ENCODE peak calls at places on chromosomes 1 and 21, in four cellular contexts. U, S, D and F are unnamed samples.

GRCh38 chr1:4939266-4939665 is 284.9 kb downstream of the AJAP1 start:
- DNase-seq in U (no peak), S (no peak), D (no peak), F (no peak)

GRCh38 chr1:109083923-109084322 is 6.6 kb upstream of the TMEM167B start:
- DNase-seq in D (peak), U (no peak), S (peak), F (no peak)

GRCh38 chr1:11364170-11364569 is 91.2 kb downstream of the UBIAD1 start:
- DNase-seq in D (peak), S (peak), U (no peak), F (no peak)

GRCh38 chr1:181318022-181318857 is 165.1 kb upstream of the CACNA1E start:
- DNase-seq in D (peak), S (no peak), U (no peak), F (no peak)

GRCh38 chr1:164515932-164516331 is 43.1 kb upstream of the PBX1 start:
- DNase-seq in U (no peak), S (no peak), D (no peak), F (no peak)

GRCh38 chr1:223358826-223359225 is 5.2 kb downstream of the SUSD4 start:
- DNase-seq in S (no peak), D (no peak), U (no peak), F (no peak)

GRCh38 chr21:28927122-28927521 is 65.6 kb downstream of the LTN1 start:
- DNase-seq in U (no peak), S (peak), D (no peak), F (no peak)

GRCh38 chr1:94406446-94406845 is 11.7 kb upstream of the ABCD3 start:
- DNase-seq in D (no peak), U (no peak), S (no peak), F (no peak)

GRCh38 chr1:171061425-171062143 is 29.1 kb upstream of the FMO3 start:
- DNase-seq in D (no peak), U (no peak), S (no peak), F (no peak)

GRCh38 chr1:92168657-92169056 is 49.1 kb upstream of the C1orf146 start:
- DNase-seq in D (no peak), U (no peak), S (no peak), F (no peak)

GRCh38 chr1:71170925-71171324 is 90.1 kb upstream of the ZRANB2 start:
- DNase-seq in U (no peak), S (no peak), D (no peak), F (no peak)

GRCh38 chr1:159800177-159800935 is 1.8 kb upstream of the FCRL6 start:
- DNase-seq in S (no peak), U (peak), D (peak), F (no peak)

GRCh38 chr1:162676087-162676486 is 43.8 kb downstream of the DDR2 start:
- DNase-seq in U (no peak), S (no peak), D (no peak), F (no peak)

GRCh38 chr1:39081266-39082139 is 55.4 kb downstream of the NDUFS5 start:
- DNase-seq in U (no peak), D (peak), S (peak), F (peak)

GRCh38 chr1:112396668-112397025 is 633 bp downstream of the CTTNBP2NL start:
- DNase-seq in S (no peak), D (no peak), U (no peak), F (no peak)

GRCh38 chr21:44425307-44425894 is 29.9 kb upstream of the LRRC3 start:
- DNase-seq in D (no peak), S (no peak), U (no peak), F (no peak)

GRCh38 chr1:244065960-244066388 is 14.9 kb downstream of the ZBTB18 start:
- DNase-seq in U (no peak), S (no peak), D (no peak), F (no peak)

GRCh38 chr1:28865997-28866650 is 48.2 kb upstream of the EPB41 start:
- DNase-seq in S (no peak), D (no peak), U (no peak), F (no peak)

GRCh38 chr1:48005254-48006162 is 8.3 kb upstream of the TRABD2B start:
- DNase-seq in S (no peak), U (no peak), D (no peak), F (no peak)

GRCh38 chr1:97567000-97567749 is 353.7 kb downstream of the DPYD start:
- DNase-seq in S (no peak), U (no peak), D (no peak), F (no peak)

GRCh38 chr1:79044974-79045650 is 38.6 kb upstream of the ADGRL4 start:
- DNase-seq in U (no peak), D (no peak), S (no peak), F (no peak)

GRCh38 chr1:197917813-197918646 is 858 bp downstream of the LHX9 start:
- DNase-seq in S (no peak), U (no peak), D (no peak), F (no peak)

GRCh38 chr1:27597511-27598216 is 6.3 kb downstream of the AHDC1 start:
- DNase-seq in S (no peak), D (no peak), U (no peak), F (no peak)

GRCh38 chr1:164709108-164709507 is 150.1 kb downstream of the PBX1 start:
- DNase-seq in S (no peak), D (peak), U (no peak), F (no peak)

GRCh38 chr1:219503549-219503948 is 109.4 kb downstream of the ZC3H11B start:
- DNase-seq in S (no peak), D (no peak), U (no peak), F (no peak)

GRCh38 chr1:156957634-156958033 is 37.2 kb downstream of the LRRC71 start:
- DNase-seq in D (no peak), S (peak), U (no peak), F (no peak)

GRCh38 chr1:170122366-170122765 is 23.4 kb upstream of the NTMT2 start:
- DNase-seq in S (no peak), D (no peak), U (no peak), F (no peak)

GRCh38 chr1:10074059-10074854 is 41.5 kb downstream of the UBE4B start:
- DNase-seq in S (peak), U (peak), D (peak), F (peak)

GRCh38 chr1:230825804-230826160 is 42.5 kb downstream of the C1orf198 start:
- DNase-seq in U (no peak), D (no peak), S (no peak), F (no peak)

GRCh38 chr1:161858271-161858670 is 92.2 kb downstream of the ATF6 start:
- DNase-seq in D (no peak), U (no peak), S (no peak), F (no peak)

GRCh38 chr1:28510350-28511223 is 4.7 kb downstream of the RCC1 start:
- DNase-seq in D (peak), U (no peak), S (peak), F (no peak)

GRCh38 chr1:24727490-24728214 is 17.6 kb upstream of the CLIC4 start:
- DNase-seq in S (no peak), D (peak), U (peak), F (peak)
- TF ChIP-seq SPI1 in S (no peak), D (no peak), U (no peak), F (no peak)

GRCh38 chr21:17612023-17612564 is 607 bp downstream of the BTG3 start:
- DNase-seq in S (no peak), D (no peak), U (no peak), F (no peak)

GRCh38 chr21:17611414-17612022 is 1.2 kb downstream of the BTG3 start:
- DNase-seq in U (peak), S (peak), D (peak), F (peak)

GRCh38 chr21:17610862-17611261 is 1.8 kb downstream of the BTG3 start:
- DNase-seq in D (no peak), S (peak), U (no peak), F (no peak)

GRCh38 chr21:17609681-17610080 is 3.0 kb downstream of the BTG3 start:
- DNase-seq in U (no peak), S (no peak), D (no peak), F (no peak)

DNA sequence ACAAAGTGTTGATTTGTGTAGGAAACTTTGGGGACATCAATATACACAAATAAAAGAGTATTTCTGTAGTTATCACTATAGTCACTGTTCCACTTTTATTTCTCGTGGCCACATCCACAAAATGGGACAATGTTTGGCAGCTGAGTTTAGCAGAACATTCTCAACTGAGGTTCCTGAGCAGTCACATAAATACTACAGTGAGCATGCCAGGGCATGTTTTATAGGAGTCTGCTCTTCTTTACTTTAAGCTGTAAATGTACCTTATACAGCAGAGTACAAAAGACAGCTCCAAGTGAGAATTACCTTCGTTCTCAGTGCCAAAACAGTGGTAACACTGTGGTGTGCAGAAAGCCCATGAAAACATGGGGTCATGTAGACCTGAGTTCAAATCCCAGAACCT is 5.0 kb downstream of the BTG3 start:
- DNase-seq in U (no peak), D (no peak), S (no peak), F (no peak)
- TF ChIP-seq POLR2AphosphoS5 in U (no peak), D (no peak), S (no peak), F (no peak)

GRCh38 chr1:233282582-233282886 is 13.0 kb downstream of the PCNX2 start:
- DNase-seq in S (no peak), U (no peak), D (no peak), F (no peak)
- TF ChIP-seq SPI1 in S (no peak), U (no peak), D (no peak), F (no peak)

GRCh38 chr1:226973898-226974543 is 33.9 kb downstream of the COQ8A start:
- DNase-seq in S (no peak), D (no peak), U (no peak), F (no peak)
- TF ChIP-seq POLR2AphosphoS5 in S (no peak), D (no peak), U (no peak), F (no peak)

DNA sequence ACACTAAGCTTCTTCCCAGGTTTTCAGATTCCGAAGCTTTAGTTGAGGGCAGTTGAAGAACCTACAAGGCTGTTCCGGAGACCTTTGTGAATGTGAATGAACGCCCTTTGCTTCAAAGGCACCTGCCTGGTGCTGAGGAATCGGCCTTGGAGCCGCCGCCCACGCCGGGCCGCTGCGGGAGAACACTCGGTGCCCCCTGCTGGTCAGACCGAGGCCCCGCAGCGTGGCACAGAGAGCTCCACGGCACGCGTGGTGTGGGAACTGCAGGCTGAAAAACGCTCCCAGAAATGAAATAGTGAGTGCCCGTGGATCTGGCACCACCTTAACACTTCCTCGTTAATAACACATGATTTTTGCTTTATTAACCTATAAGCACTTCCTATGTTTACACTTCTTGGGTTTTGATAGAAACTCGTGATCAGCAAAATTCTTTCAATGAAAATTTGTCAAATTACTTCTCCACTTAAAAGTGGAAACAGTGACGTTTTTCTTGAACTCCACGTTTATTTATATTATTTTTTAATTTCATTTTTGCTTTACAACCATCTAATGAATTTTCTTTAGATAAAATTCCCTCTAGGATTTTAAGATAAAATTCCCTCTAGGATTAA is 460.6 kb downstream of the DSCAM start:
- DNase-seq in D (peak), S (peak), U (no peak), F (no peak)
- TF ChIP-seq SPI1 in D (no peak), S (no peak), U (no peak), F (no peak)